ENCODE peak calls at places on chromosomes 2 and 18, in eight cellular contexts. One of them, this sample, is unnamed.

GRCh38 chr2:167294031-167294774 is 405.9 kb downstream of the XIRP2 start:
- DNase-seq in right atrium auricular region: no peak
- DNase-seq in A549: peak
- DNase-seq in HFFc6: no peak
- DNase-seq in AG09319: no peak
- DNase-seq in gastrocnemius medialis: no peak
- DNase-seq in WTC11: peak
- DNase-seq in breast epithelium: no peak
- DNase-seq in this sample: no peak

GRCh38 chr2:136173126-136173525 is 55.2 kb upstream of the CXCR4 start:
- DNase-seq in right atrium auricular region: no peak
- DNase-seq in A549: no peak
- DNase-seq in HFFc6: no peak
- DNase-seq in AG09319: no peak
- DNase-seq in gastrocnemius medialis: no peak
- DNase-seq in WTC11: no peak
- DNase-seq in breast epithelium: no peak
- DNase-seq in this sample: no peak

GRCh38 chr2:126732682-126733245 is 76.8 kb downstream of the GYPC start:
- DNase-seq in right atrium auricular region: no peak
- DNase-seq in A549: no peak
- DNase-seq in HFFc6: no peak
- DNase-seq in AG09319: no peak
- DNase-seq in gastrocnemius medialis: no peak
- DNase-seq in WTC11: no peak
- DNase-seq in breast epithelium: no peak
- DNase-seq in this sample: no peak

GRCh38 chr18:78754311-78755043 is 225.1 kb upstream of the SALL3 start:
- DNase-seq in right atrium auricular region: no peak
- DNase-seq in A549: no peak
- DNase-seq in HFFc6: no peak
- DNase-seq in AG09319: no peak
- DNase-seq in gastrocnemius medialis: no peak
- DNase-seq in WTC11: no peak
- DNase-seq in breast epithelium: peak
- DNase-seq in this sample: peak

GRCh38 chr2:106120432-106120831 is 73.7 kb downstream of the UXS1 start:
- DNase-seq in right atrium auricular region: no peak
- DNase-seq in A549: no peak
- DNase-seq in HFFc6: no peak
- DNase-seq in AG09319: no peak
- DNase-seq in gastrocnemius medialis: no peak
- DNase-seq in WTC11: no peak
- DNase-seq in breast epithelium: no peak
- DNase-seq in this sample: no peak

GRCh38 chr18:58631301-58631700 is 2.4 kb upstream of the ALPK2 start:
- DNase-seq in right atrium auricular region: no peak
- DNase-seq in A549: no peak
- DNase-seq in HFFc6: no peak
- DNase-seq in AG09319: no peak
- DNase-seq in gastrocnemius medialis: peak
- DNase-seq in WTC11: no peak
- DNase-seq in breast epithelium: no peak
- DNase-seq in this sample: no peak

GRCh38 chr2:9617749-9618148 is 13.0 kb downstream of the YWHAQ start:
- DNase-seq in right atrium auricular region: no peak
- DNase-seq in A549: no peak
- DNase-seq in HFFc6: no peak
- DNase-seq in AG09319: no peak
- DNase-seq in gastrocnemius medialis: no peak
- DNase-seq in WTC11: no peak
- DNase-seq in breast epithelium: no peak
- DNase-seq in this sample: no peak

GRCh38 chr2:42010743-42011298 is 37.0 kb upstream of the PKDCC start:
- DNase-seq in right atrium auricular region: no peak
- DNase-seq in A549: no peak
- DNase-seq in HFFc6: peak
- DNase-seq in AG09319: peak
- DNase-seq in gastrocnemius medialis: no peak
- DNase-seq in WTC11: no peak
- DNase-seq in breast epithelium: no peak
- DNase-seq in this sample: no peak

GRCh38 chr18:45408218-45408617 is 207.1 kb upstream of the SLC14A2 start:
- DNase-seq in right atrium auricular region: no peak
- DNase-seq in A549: no peak
- DNase-seq in HFFc6: no peak
- DNase-seq in AG09319: no peak
- DNase-seq in gastrocnemius medialis: no peak
- DNase-seq in WTC11: no peak
- DNase-seq in breast epithelium: no peak
- DNase-seq in this sample: no peak

GRCh38 chr2:191521608-191522208 is 156.2 kb upstream of the NABP1 start:
- DNase-seq in right atrium auricular region: no peak
- DNase-seq in A549: peak
- DNase-seq in HFFc6: peak
- DNase-seq in AG09319: no peak
- DNase-seq in gastrocnemius medialis: no peak
- DNase-seq in WTC11: no peak
- DNase-seq in breast epithelium: no peak
- DNase-seq in this sample: no peak

GRCh38 chr2:2836343-2837070 is 505.4 kb upstream of the MYT1L start:
- DNase-seq in right atrium auricular region: peak
- DNase-seq in A549: no peak
- DNase-seq in HFFc6: no peak
- DNase-seq in AG09319: no peak
- DNase-seq in gastrocnemius medialis: no peak
- DNase-seq in WTC11: no peak
- DNase-seq in breast epithelium: no peak
- DNase-seq in this sample: no peak

GRCh38 chr2:203798296-203799157 is 69.0 kb upstream of the CTLA4 start:
- DNase-seq in right atrium auricular region: no peak
- DNase-seq in A549: no peak
- DNase-seq in HFFc6: no peak
- DNase-seq in AG09319: no peak
- DNase-seq in gastrocnemius medialis: no peak
- DNase-seq in WTC11: no peak
- DNase-seq in breast epithelium: no peak
- DNase-seq in this sample: no peak

GRCh38 chr2:234763051-234763909 is 188.5 kb upstream of the SH3BP4 start:
- DNase-seq in right atrium auricular region: no peak
- DNase-seq in A549: no peak
- DNase-seq in HFFc6: no peak
- DNase-seq in AG09319: peak
- DNase-seq in gastrocnemius medialis: no peak
- DNase-seq in WTC11: no peak
- DNase-seq in breast epithelium: no peak
- DNase-seq in this sample: no peak

GRCh38 chr18:25672490-25672889 is 320.5 kb upstream of the ZNF521 start:
- DNase-seq in right atrium auricular region: no peak
- DNase-seq in A549: no peak
- DNase-seq in HFFc6: no peak
- DNase-seq in AG09319: no peak
- DNase-seq in gastrocnemius medialis: no peak
- DNase-seq in WTC11: peak
- DNase-seq in breast epithelium: no peak
- DNase-seq in this sample: no peak

GRCh38 chr18:25674183-25674582 is 322.2 kb upstream of the ZNF521 start:
- DNase-seq in right atrium auricular region: no peak
- DNase-seq in A549: no peak
- DNase-seq in HFFc6: no peak
- DNase-seq in AG09319: no peak
- DNase-seq in gastrocnemius medialis: no peak
- DNase-seq in WTC11: no peak
- DNase-seq in breast epithelium: no peak
- DNase-seq in this sample: no peak

GRCh38 chr18:25675123-25675850 is 323.3 kb upstream of the ZNF521 start:
- DNase-seq in right atrium auricular region: no peak
- DNase-seq in A549: no peak
- DNase-seq in HFFc6: no peak
- DNase-seq in AG09319: no peak
- DNase-seq in gastrocnemius medialis: no peak
- DNase-seq in WTC11: peak
- DNase-seq in breast epithelium: no peak
- DNase-seq in this sample: no peak

GRCh38 chr18:25669741-25670140 is 317.8 kb upstream of the ZNF521 start:
- DNase-seq in right atrium auricular region: no peak
- DNase-seq in A549: no peak
- DNase-seq in HFFc6: peak
- DNase-seq in AG09319: no peak
- DNase-seq in gastrocnemius medialis: no peak
- DNase-seq in WTC11: no peak
- DNase-seq in breast epithelium: no peak
- DNase-seq in this sample: no peak
- TF ChIP-seq CTCF in right atrium auricular region: no peak
- TF ChIP-seq CTCF in A549: no peak
- TF ChIP-seq CTCF in HFFc6: peak
- TF ChIP-seq CTCF in AG09319: no peak
- TF ChIP-seq CTCF in gastrocnemius medialis: no peak
- TF ChIP-seq CTCF in WTC11: no peak
- TF ChIP-seq CTCF in breast epithelium: no peak
- TF ChIP-seq CTCF in this sample: no peak

GRCh38 chr2:144519934-144520717 is at the start of gene ZEB2:
- DNase-seq in right atrium auricular region: peak
- DNase-seq in A549: peak
- DNase-seq in HFFc6: peak
- DNase-seq in AG09319: peak
- DNase-seq in gastrocnemius medialis: peak
- DNase-seq in WTC11: no peak
- DNase-seq in breast epithelium: no peak
- DNase-seq in this sample: no peak
- TF ChIP-seq CTCF in right atrium auricular region: peak
- TF ChIP-seq CTCF in A549: peak
- TF ChIP-seq CTCF in HFFc6: peak
- TF ChIP-seq CTCF in AG09319: peak
- TF ChIP-seq CTCF in gastrocnemius medialis: peak
- TF ChIP-seq CTCF in WTC11: no peak
- TF ChIP-seq CTCF in breast epithelium: no peak
- TF ChIP-seq CTCF in this sample: peak

GRCh38 chr18:70363861-70364260 is 75.0 kb downstream of the SOCS6 start:
- DNase-seq in right atrium auricular region: no peak
- DNase-seq in A549: peak
- DNase-seq in HFFc6: peak
- DNase-seq in AG09319: no peak
- DNase-seq in gastrocnemius medialis: no peak
- DNase-seq in WTC11: no peak
- DNase-seq in breast epithelium: no peak
- DNase-seq in this sample: no peak

GRCh38 chr18:70366670-70367069 is 77.8 kb downstream of the SOCS6 start:
- DNase-seq in right atrium auricular region: no peak
- DNase-seq in A549: no peak
- DNase-seq in HFFc6: no peak
- DNase-seq in AG09319: no peak
- DNase-seq in gastrocnemius medialis: no peak
- DNase-seq in WTC11: no peak
- DNase-seq in breast epithelium: no peak
- DNase-seq in this sample: no peak

GRCh38 chr18:70368903-70369302 is 80.1 kb downstream of the SOCS6 start:
- DNase-seq in right atrium auricular region: no peak
- DNase-seq in A549: no peak
- DNase-seq in HFFc6: no peak
- DNase-seq in AG09319: no peak
- DNase-seq in gastrocnemius medialis: no peak
- DNase-seq in WTC11: no peak
- DNase-seq in breast epithelium: no peak
- DNase-seq in this sample: no peak

GRCh38 chr18:70365361-70365760 is 76.5 kb downstream of the SOCS6 start:
- DNase-seq in right atrium auricular region: no peak
- DNase-seq in A549: no peak
- DNase-seq in HFFc6: no peak
- DNase-seq in AG09319: no peak
- DNase-seq in gastrocnemius medialis: no peak
- DNase-seq in WTC11: no peak
- DNase-seq in breast epithelium: no peak
- DNase-seq in this sample: no peak

DNA sequence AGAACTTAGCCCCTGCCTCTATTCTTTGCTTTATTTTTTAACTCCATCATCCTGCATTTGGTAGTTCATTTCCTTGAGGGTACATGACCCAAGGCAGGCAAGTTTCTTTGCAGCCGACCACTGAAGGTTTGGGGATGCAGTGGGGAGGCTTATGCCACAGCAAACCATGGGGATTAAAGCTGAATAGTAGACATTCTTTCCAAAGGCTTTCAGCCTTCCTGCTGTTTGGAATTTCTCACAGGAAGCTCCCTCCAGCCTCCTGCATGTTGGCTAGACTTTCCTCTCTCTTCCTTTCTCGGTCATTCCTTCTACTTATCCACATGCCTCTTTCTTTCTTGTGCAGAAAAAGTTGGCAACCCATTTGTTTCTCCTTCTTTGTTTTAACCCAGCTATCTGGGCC is 77.3 kb downstream of the SOCS6 start:
- DNase-seq in right atrium auricular region: no peak
- DNase-seq in A549: no peak
- DNase-seq in HFFc6: no peak
- DNase-seq in AG09319: no peak
- DNase-seq in gastrocnemius medialis: no peak
- DNase-seq in WTC11: peak
- DNase-seq in breast epithelium: no peak
- DNase-seq in this sample: no peak
- TF ChIP-seq CTCF in right atrium auricular region: no peak
- TF ChIP-seq CTCF in A549: no peak
- TF ChIP-seq CTCF in HFFc6: no peak
- TF ChIP-seq CTCF in AG09319: no peak
- TF ChIP-seq CTCF in gastrocnemius medialis: no peak
- TF ChIP-seq CTCF in WTC11: no peak
- TF ChIP-seq CTCF in breast epithelium: no peak
- TF ChIP-seq CTCF in this sample: no peak

GRCh38 chr2:225270861-225271260 is 128.6 kb upstream of the NYAP2 start:
- DNase-seq in right atrium auricular region: no peak
- DNase-seq in A549: peak
- DNase-seq in HFFc6: peak
- DNase-seq in AG09319: no peak
- DNase-seq in gastrocnemius medialis: no peak
- DNase-seq in WTC11: no peak
- DNase-seq in breast epithelium: no peak
- DNase-seq in this sample: no peak
- TF ChIP-seq CTCF in right atrium auricular region: no peak
- TF ChIP-seq CTCF in A549: no peak
- TF ChIP-seq CTCF in HFFc6: no peak
- TF ChIP-seq CTCF in AG09319: no peak
- TF ChIP-seq CTCF in gastrocnemius medialis: no peak
- TF ChIP-seq CTCF in WTC11: no peak
- TF ChIP-seq CTCF in breast epithelium: no peak
- TF ChIP-seq CTCF in this sample: peak

DNA sequence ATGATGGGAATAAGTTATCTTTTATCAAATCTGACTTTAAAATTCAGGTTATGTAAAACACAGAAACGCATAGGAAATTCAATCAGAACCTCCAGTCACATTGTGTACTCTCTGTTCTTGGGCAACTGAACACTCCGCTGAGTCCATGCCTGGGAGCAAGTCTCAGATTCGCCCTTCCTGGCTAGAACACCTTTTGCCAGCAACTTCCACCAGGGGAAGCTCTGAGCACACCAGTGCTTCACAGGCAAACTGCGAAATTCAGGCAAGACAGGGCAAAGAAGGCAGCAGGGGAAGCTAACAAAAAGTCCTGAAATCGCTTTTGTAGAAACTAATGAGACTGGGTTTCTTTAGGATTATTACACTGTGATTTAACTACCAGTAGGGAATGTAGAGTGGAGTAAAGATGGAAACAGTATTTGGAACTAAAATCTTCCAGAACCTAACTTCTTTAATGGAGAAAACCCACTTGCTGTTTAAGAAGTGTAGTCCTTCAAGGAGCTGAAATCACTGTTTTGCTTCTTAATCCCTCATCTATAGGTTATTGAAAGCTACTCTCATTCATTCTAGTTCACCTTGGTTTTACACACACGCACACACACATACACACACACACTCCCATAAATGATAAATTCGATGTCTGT is 214.3 kb downstream of the TMEM182 start:
- DNase-seq in right atrium auricular region: no peak
- DNase-seq in A549: peak
- DNase-seq in HFFc6: no peak
- DNase-seq in AG09319: no peak
- DNase-seq in gastrocnemius medialis: peak
- DNase-seq in WTC11: peak
- DNase-seq in breast epithelium: no peak
- DNase-seq in this sample: peak
- TF ChIP-seq CTCF in right atrium auricular region: peak
- TF ChIP-seq CTCF in A549: peak
- TF ChIP-seq CTCF in HFFc6: no peak
- TF ChIP-seq CTCF in AG09319: peak
- TF ChIP-seq CTCF in gastrocnemius medialis: peak
- TF ChIP-seq CTCF in WTC11: no peak
- TF ChIP-seq CTCF in breast epithelium: no peak
- TF ChIP-seq CTCF in this sample: peak